ENCODE peak calls at places on chromosomes 13 and 19, in ten cellular contexts. P is suprapubic skin, W is ascending aorta, F is Karpas-422, S is aorta, B is MM.1S, X is left lung, O is upper lobe of right lung, J is body of pancreas, K is NT2/D1. E is an unnamed sample. For H3K27me3, the result is how much of the 10 kb centered on the place peaks cover.

GRCh38 chr19:46878613-46879375 is 18.0 kb downstream of the ARHGAP35 start:
- DNase-seq in W (no peak), F (no peak), P (no peak), B (no peak), K (no peak), J (no peak), O (no peak), S (no peak), X (no peak), E (peak)

GRCh38 chr13:63184693-63185092 is 1769.0 kb upstream of the PCDH20 start:
- DNase-seq in F (no peak), X (no peak), B (no peak), O (no peak), J (no peak), S (no peak), W (no peak), P (no peak), K (peak), E (no peak)

GRCh38 chr19:37309834-37310575 is 60.9 kb upstream of the ZNF527 start:
- DNase-seq in X (no peak), W (no peak), B (no peak), S (no peak), O (no peak), K (no peak), J (no peak), P (peak), F (peak), E (no peak)

GRCh38 chr13:25727250-25727649 is 324.6 kb downstream of the SHISA2 start:
- DNase-seq in X (peak), S (no peak), O (peak), B (no peak), K (no peak), J (peak), P (no peak), W (no peak), F (no peak), E (no peak)

GRCh38 chr19:47274071-47274890 is at the start of gene INAFM1:
- DNase-seq in W (peak), O (peak), J (peak), P (peak), K (peak), B (peak), X (peak), F (peak), S (peak), E (peak)

GRCh38 chr13:100089633-100090032 is 740 bp downstream of the PCCA start:
- DNase-seq in W (no peak), K (no peak), X (no peak), S (no peak), J (peak), O (no peak), B (peak), F (no peak), P (no peak), E (no peak)

GRCh38 chr13:51549050-51549449 is 35.2 kb upstream of the WDFY2 start:
- DNase-seq in K (peak), F (no peak), J (peak), X (no peak), P (no peak), W (no peak), O (peak), B (no peak), S (no peak), E (no peak)

GRCh38 chr19:51187395-51188226 is 37.3 kb upstream of the CD33 start:
- DNase-seq in W (no peak), P (no peak), F (no peak), K (no peak), O (no peak), S (peak), J (no peak), X (no peak), B (no peak), E (no peak)

GRCh38 chr19:45791744-45792481 is 732 bp downstream of the DMWD start:
- DNase-seq in X (no peak), P (no peak), S (no peak), K (no peak), F (peak), B (no peak), W (no peak), J (no peak), O (no peak), E (no peak)

GRCh38 chr19:42596391-42597071 is 1.8 kb upstream of the CEACAM8 start:
- DNase-seq in B (no peak), P (no peak), K (peak), F (peak), S (peak), J (peak), X (peak), O (no peak), W (no peak), E (peak)

GRCh38 chr13:44653261-44653660 is 77.1 kb upstream of the TSC22D1 start:
- DNase-seq in K (no peak), O (no peak), P (no peak), W (no peak), X (no peak), B (no peak), S (no peak), F (no peak), J (no peak), E (no peak)

GRCh38 chr19:7224205-7224833 is 69.9 kb downstream of the INSR start:
- DNase-seq in X (no peak), B (no peak), J (peak), W (no peak), P (no peak), K (no peak), F (no peak), S (no peak), O (no peak), E (peak)

GRCh38 chr13:44396295-44396962 is 22.8 kb downstream of the SERP2 start:
- DNase-seq in W (no peak), S (no peak), F (no peak), J (no peak), B (no peak), O (no peak), X (no peak), P (no peak), K (no peak), E (no peak)

GRCh38 chr19:49133621-49134454 is 14.5 kb downstream of the PPFIA3 start:
- DNase-seq in F (no peak), X (peak), K (no peak), B (no peak), J (peak), O (peak), P (no peak), W (no peak), S (peak), E (peak)

GRCh38 chr19:44570984-44571684 is 41.7 kb upstream of the CEACAM20 start:
- DNase-seq in B (peak), S (peak), P (no peak), O (no peak), F (peak), J (peak), X (no peak), W (no peak), K (peak), E (peak)

GRCh38 chr13:32734511-32734910 is 148.3 kb downstream of the PDS5B start:
- DNase-seq in W (no peak), O (no peak), X (no peak), S (no peak), K (no peak), J (peak), P (no peak), B (no peak), F (no peak), E (no peak)

GRCh38 chr13:47117268-47117667 is 220.4 kb upstream of the HTR2A start:
- DNase-seq in B (no peak), K (no peak), W (no peak), S (no peak), P (no peak), X (no peak), O (no peak), J (no peak), F (no peak), E (no peak)

GRCh38 chr13:29760561-29760960 is 89.9 kb downstream of the UBL3 start:
- DNase-seq in W (no peak), S (no peak), F (no peak), K (no peak), X (no peak), J (no peak), O (no peak), P (no peak), B (peak), E (no peak)

GRCh38 chr13:38008636-38009035 is 139.1 kb upstream of the TRPC4 start:
- DNase-seq in K (no peak), X (no peak), J (no peak), F (no peak), B (no peak), W (no peak), P (no peak), O (no peak), S (no peak), E (no peak)

GRCh38 chr19:38679839-38680238 is 32.4 kb downstream of the ACTN4 start:
- DNase-seq in W (no peak), O (no peak), J (no peak), P (no peak), K (no peak), S (no peak), F (no peak), B (no peak), X (no peak), E (no peak)

GRCh38 chr13:109628251-109628699 is 158.1 kb downstream of the IRS2 start:
- DNase-seq in B (no peak), J (no peak), S (no peak), P (no peak), K (no peak), F (no peak), O (no peak), W (no peak), X (no peak), E (no peak)

GRCh38 chr19:54415901-54416621 is 797 bp downstream of the TTYH1 start:
- DNase-seq in F (no peak), W (no peak), B (no peak), S (no peak), P (no peak), O (no peak), K (no peak), X (no peak), J (no peak), E (no peak)

GRCh38 chr19:33334271-33334670 is 31.9 kb upstream of the CEBPA start:
- DNase-seq in F (no peak), W (no peak), X (no peak), K (no peak), P (no peak), S (no peak), J (no peak), B (no peak), O (no peak), E (no peak)

GRCh38 chr19:662207-662961 is 630 bp downstream of the RNF126 start:
- DNase-seq in S (no peak), W (no peak), X (peak), J (peak), O (peak), F (peak), K (no peak), P (no peak), B (peak), E (no peak)

GRCh38 chr19:10076535-10076934 is 9.6 kb upstream of the SHFL start:
- DNase-seq in O (no peak), W (no peak), B (no peak), S (no peak), P (no peak), J (no peak), X (no peak), F (no peak), K (no peak), E (no peak)

GRCh38 chr13:72648513-72649065 is 78.8 kb downstream of the MZT1 start:
- DNase-seq in S (no peak), K (no peak), B (no peak), F (no peak), P (no peak), J (no peak), X (no peak), O (no peak), W (no peak), E (no peak)

GRCh38 chr13:20350819-20351218 is 118.7 kb upstream of the GJB6 start:
- DNase-seq in J (no peak), S (no peak), X (no peak), W (no peak), P (no peak), K (no peak), F (peak), O (no peak), B (no peak), E (no peak)

GRCh38 chr13:29771247-29771646 is 79.2 kb downstream of the UBL3 start:
- DNase-seq in K (no peak), P (no peak), J (no peak), B (peak), X (no peak), W (no peak), S (no peak), O (no peak), F (peak), E (no peak)

GRCh38 chr13:48727252-48728011 is 73.7 kb downstream of the CYSLTR2 start:
- DNase-seq in K (no peak), O (no peak), F (peak), B (no peak), X (no peak), W (no peak), P (no peak), J (no peak), S (no peak), E (no peak)

GRCh38 chr19:15769586-15769985 is 17.9 kb upstream of the OR10H5 start:
- DNase-seq in B (no peak), K (no peak), P (no peak), S (no peak), J (no peak), X (no peak), O (no peak), F (peak), W (no peak), E (no peak)

GRCh38 chr13:111267205-111267604 is 53.2 kb upstream of the TEX29 start:
- DNase-seq in O (no peak), P (no peak), B (no peak), X (no peak), J (no peak), K (no peak), W (no peak), F (no peak), S (no peak), E (no peak)

GRCh38 chr13:111216166-111216960 is 101.3 kb downstream of the ARHGEF7 start:
- DNase-seq in W (no peak), K (no peak), O (no peak), J (no peak), B (no peak), F (peak), P (no peak), X (no peak), S (no peak), E (no peak)

GRCh38 chr19:50793558-50794065 is 3.4 kb downstream of the ACP4 start:
- DNase-seq in F (peak), S (no peak), K (no peak), W (no peak), P (no peak), J (no peak), X (no peak), O (no peak), B (no peak), E (no peak)

GRCh38 chr19:10551698-10552301 is 8.1 kb downstream of the ATG4D start:
- DNase-seq in F (peak), K (no peak), W (no peak), J (peak), S (no peak), X (no peak), B (peak), O (no peak), P (no peak), E (no peak)

GRCh38 chr19:19457691-19458090 is 52.2 kb downstream of the GATAD2A start:
- DNase-seq in O (no peak), K (no peak), S (peak), X (no peak), F (no peak), B (no peak), W (no peak), P (no peak), J (no peak), E (no peak)
- H3K27me3 ChIP-seq in O (under half), K (under half), S (under half), X (under half), F (under half), B (under half), W (under half), P (under half), J (under half), E (under half)

DNA sequence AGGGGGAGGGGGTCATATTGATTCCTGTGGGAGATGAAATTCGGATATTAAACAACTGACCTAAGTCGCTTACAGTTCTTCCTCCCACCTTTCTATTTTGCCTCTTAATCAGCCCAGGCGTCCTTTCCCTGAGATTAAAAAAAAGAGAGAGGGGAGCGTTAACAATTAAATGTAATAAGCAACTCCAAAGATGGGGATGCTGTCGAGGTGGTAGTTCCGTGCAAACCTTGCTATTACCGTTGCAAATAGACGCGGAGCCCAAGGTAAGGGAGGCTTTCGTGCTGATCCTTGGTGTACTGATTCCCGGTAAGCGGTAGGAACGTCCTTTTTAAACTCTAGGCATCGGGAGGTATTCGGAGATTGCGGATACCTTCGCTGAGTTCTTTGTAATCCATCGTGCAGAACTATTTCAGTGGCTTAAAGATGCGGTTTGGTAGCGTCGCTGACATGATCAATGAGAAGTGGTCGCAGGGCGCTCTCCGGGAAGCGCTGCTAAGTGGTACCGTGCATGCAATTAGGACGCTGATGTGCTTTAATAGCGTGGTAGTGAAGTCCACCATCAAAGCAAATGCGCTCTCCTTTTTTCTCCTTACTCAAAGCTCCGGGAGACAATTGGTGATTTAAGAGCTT is 3.1 kb downstream of the SLITRK5 start:
- DNase-seq in P (no peak), J (no peak), B (no peak), W (no peak), K (no peak), O (no peak), X (peak), S (no peak), F (no peak), E (no peak)
- H3K27me3 ChIP-seq in P (half or more), J (under half), B (under half), W (under half), K (under half), O (half or more), X (half or more), S (under half), F (under half), E (half or more)

GRCh38 chr19:30227071-30227621 is 145.0 kb upstream of the ZNF536 start:
- DNase-seq in F (no peak), J (no peak), K (no peak), X (no peak), B (no peak), O (no peak), P (no peak), W (no peak), S (no peak), E (peak)
- H3K27me3 ChIP-seq in F (under half), J (under half), K (half or more), X (half or more), B (half or more), O (half or more), P (half or more), W (under half), S (under half), E (under half)

DNA sequence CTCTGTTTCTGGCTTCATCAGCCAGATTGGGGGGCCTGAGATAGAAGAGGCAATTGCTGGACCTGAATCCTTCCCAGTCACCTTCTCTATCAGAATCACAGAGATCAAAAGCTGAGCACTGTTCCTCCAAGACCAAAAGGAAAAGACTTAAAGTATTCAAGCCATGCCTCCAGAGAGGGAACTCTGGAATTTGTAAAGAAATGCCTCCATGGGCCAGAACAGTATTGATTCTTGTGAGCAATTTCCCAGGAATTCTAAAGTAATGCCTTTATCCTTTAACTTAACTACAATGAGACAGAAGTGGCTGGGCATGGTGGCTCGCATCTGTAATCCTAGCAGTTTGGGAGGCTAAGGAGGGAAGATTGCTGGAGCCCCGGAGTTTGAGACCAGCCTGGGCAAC is 148.8 kb downstream of the FLT1 start:
- DNase-seq in P (no peak), W (no peak), O (no peak), B (no peak), S (no peak), F (no peak), K (peak), X (no peak), J (no peak), E (no peak)
- H3K27me3 ChIP-seq in P (under half), W (under half), O (under half), B (under half), S (under half), F (under half), K (under half), X (half or more), J (under half), E (under half)

DNA sequence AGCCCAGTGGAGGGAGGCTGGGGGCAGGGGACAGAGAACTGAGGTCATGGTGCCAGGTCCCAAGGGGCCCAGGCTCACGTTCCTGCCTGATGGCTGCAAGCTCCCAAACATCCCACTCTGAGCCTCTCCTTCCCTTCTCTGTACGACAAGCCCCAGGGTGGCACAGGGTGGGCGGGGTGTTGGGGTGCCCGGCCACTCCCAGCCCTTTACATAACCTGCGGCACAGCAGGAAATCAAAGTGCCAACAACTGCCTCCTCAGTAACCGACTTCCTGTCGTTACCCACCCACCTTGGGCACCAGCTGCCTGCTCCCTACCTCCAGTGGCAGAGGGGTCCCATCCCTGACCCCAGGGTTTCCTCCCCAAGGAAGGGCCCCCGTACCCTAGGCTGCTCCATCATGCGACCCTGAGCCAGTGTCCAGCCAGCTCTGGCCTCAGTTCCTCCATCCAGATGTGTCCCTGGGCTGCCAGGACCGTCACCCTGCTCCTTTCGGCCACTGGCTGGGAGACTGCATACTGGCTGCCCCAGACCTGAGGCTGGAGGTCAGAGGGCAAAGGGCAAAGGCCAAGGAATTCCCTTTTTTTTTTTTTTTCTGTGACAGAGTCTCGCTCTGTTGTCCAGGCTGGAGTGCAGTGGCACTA is 27.7 kb upstream of the NFIC start:
- DNase-seq in W (no peak), X (peak), F (no peak), J (peak), O (peak), K (no peak), P (no peak), S (peak), B (no peak), E (peak)
- H3K27me3 ChIP-seq in W (under half), X (under half), F (under half), J (under half), O (under half), K (under half), P (under half), S (under half), B (half or more), E (under half)

GRCh38 chr19:12784394-12784870 is 6.9 kb upstream of the JUNB start:
- DNase-seq in O (no peak), X (no peak), J (no peak), B (no peak), S (no peak), F (peak), P (no peak), W (no peak), K (no peak), E (no peak)
- H3K27me3 ChIP-seq in O (under half), X (under half), J (under half), B (under half), S (under half), F (under half), P (under half), W (under half), K (under half), E (under half)

GRCh38 chr19:13012690-13013608 is 17.7 kb downstream of the NFIX start:
- DNase-seq in B (no peak), O (no peak), J (no peak), S (peak), W (no peak), K (no peak), P (no peak), X (peak), F (peak), E (peak)
- H3K27me3 ChIP-seq in B (half or more), O (under half), J (under half), S (under half), W (under half), K (half or more), P (under half), X (half or more), F (under half), E (under half)